ENCODE peak calls at places on chromosome 4, in five cellular contexts. M is PC-3, Q is left ventricle myocardium inferior, Z is IMR-90, U is tibial artery. S is an unnamed sample.
A peak's percentile ranks its signal among the peaks of the same experiment; 100 is the strongest.

GRCh38 chr4:113673450-113673849 is 88.1 kb downstream of the CAMK2D start:
- DNase-seq in Z (peak; percentile 54), Q (no peak), U (no peak), M (peak; percentile 53), S (peak; percentile 33)

GRCh38 chr4:72505314-72505744 is 63.7 kb downstream of the ADAMTS3 start:
- DNase-seq in U (peak; percentile 16), M (peak; percentile 73), Q (no peak), Z (peak; percentile 58), S (peak; percentile 23)

GRCh38 chr4:59994118-59994517 is 1206.0 kb upstream of the ADGRL3 start:
- DNase-seq in M (no peak), U (no peak), Q (peak; percentile 14), Z (no peak), S (no peak)

GRCh38 chr4:175509320-175509719 is 302.7 kb downstream of the GPM6A start:
- DNase-seq in Z (no peak), Q (no peak), U (no peak), M (peak; percentile 59), S (peak; percentile 24)

GRCh38 chr4:159705334-159705733 is 602.5 kb downstream of the RAPGEF2 start:
- DNase-seq in Q (no peak), M (no peak), U (no peak), Z (no peak), S (no peak)

GRCh38 chr4:76691767-76692689 is 205.9 kb downstream of the SOWAHB start:
- DNase-seq in U (no peak), M (no peak), Z (no peak), Q (no peak), S (no peak)

GRCh38 chr4:40564004-40564403 is 65.7 kb downstream of the RBM47 start:
- DNase-seq in U (peak; percentile 31), M (peak; percentile 58), Q (no peak), Z (no peak), S (no peak)

GRCh38 chr4:128480945-128481344 is 193.3 kb upstream of the PGRMC2 start:
- DNase-seq in M (no peak), Z (no peak), U (no peak), Q (no peak), S (no peak)

GRCh38 chr4:48778431-48779094 is 1.5 kb downstream of the FRYL start:
- DNase-seq in Z (peak; percentile 57), Q (no peak), M (peak; percentile 21), U (no peak), S (no peak)

GRCh38 chr4:78720994-78721677 is 55.0 kb upstream of the BMP2K start:
- DNase-seq in U (peak; percentile 23), Z (no peak), Q (peak; percentile 22), M (no peak), S (no peak)

GRCh38 chr4:160180206-160180605 is 1077.3 kb downstream of the RAPGEF2 start:
- DNase-seq in U (no peak), M (peak; percentile 55), Z (no peak), Q (no peak), S (no peak)

GRCh38 chr4:87527446-87528240 is 1.5 kb downstream of the SPARCL1 start:
- DNase-seq in U (no peak), Z (no peak), Q (peak; percentile 28), M (no peak), S (no peak)
- H3K4me3 ChIP-seq in U (peak overlapping the region; percentile 58), Z (no peak overlapping the region), Q (peak overlapping the region; percentile 63), M (no peak overlapping the region), S (no peak overlapping the region)

GRCh38 chr4:26303008-26303407 is 17.8 kb upstream of the RBPJ start:
- DNase-seq in Q (no peak), U (no peak), Z (no peak), M (no peak), S (no peak)
- H3K27me3 ChIP-seq in Q (no peaks in the 10 kb centered on the region), U (no peaks in the 10 kb centered on the region), Z (no peaks in the 10 kb centered on the region), M (no peaks in the 10 kb centered on the region), S (no peaks in the 10 kb centered on the region)

GRCh38 chr4:168408620-168409019 is 71.7 kb downstream of the DDX60L start:
- DNase-seq in M (peak; percentile 86), Z (peak; percentile 98), U (peak; percentile 58), Q (peak; percentile 48), S (no peak)

GRCh38 chr4:168411318-168412150 is 68.8 kb downstream of the DDX60L start:
- DNase-seq in Q (no peak), U (no peak), M (no peak), Z (peak; percentile 55), S (no peak)

GRCh38 chr4:168410681-168411080 is 69.6 kb downstream of the DDX60L start:
- DNase-seq in U (no peak), Z (no peak), M (no peak), Q (no peak), S (no peak)

DNA sequence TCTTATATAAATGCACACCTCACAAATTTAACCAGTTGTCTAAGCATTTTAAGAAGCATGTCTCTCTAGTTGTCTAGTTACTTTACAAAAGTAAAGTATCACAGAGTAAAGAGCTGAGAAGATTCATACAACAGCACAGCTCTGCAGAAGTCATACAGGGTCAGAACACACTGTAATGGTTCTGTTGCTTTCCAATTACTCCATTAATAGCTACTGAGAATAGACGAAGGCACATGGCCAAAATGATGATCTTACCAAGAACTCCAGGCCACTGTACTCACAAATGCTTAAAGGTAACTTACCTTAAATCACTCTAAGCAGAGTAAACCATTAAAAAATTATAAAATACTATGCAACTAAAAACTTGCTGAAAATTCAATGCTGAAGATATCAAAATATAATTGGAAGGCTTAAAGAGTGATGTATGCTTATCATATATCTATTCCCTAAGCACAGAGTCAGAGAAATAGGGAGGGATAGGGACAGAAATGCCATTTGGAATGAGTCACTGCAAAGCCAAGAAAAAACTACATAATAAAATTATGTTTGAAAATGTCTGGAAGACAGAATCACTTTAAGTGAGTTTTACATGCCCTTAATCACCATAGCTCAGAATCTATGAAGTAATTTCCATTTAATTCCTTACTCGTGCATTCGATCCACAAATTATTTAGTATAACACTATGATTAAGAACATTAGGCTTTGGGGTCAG is 71.0 kb downstream of the DDX60L start:
- DNase-seq in Q (no peak), M (peak; percentile 68), Z (peak; percentile 49), U (no peak), S (no peak)
- H3K27ac ChIP-seq in Q (peak overlapping the region; percentile 92), M (peak overlapping the region; percentile 80), Z (no peak overlapping the region), U (no peak overlapping the region), S (no peak overlapping the region)

GRCh38 chr4:80268936-80269335 is 2.5 kb downstream of the FGF5 start:
- DNase-seq in M (no peak), Q (no peak), Z (no peak), U (no peak), S (no peak)
- H3K4me3 ChIP-seq in M (peak overlapping the region; percentile 34), Q (no peak overlapping the region), Z (peak overlapping the region; percentile 63), U (no peak overlapping the region), S (no peak overlapping the region)

GRCh38 chr4:68613752-68614151 is 37.6 kb upstream of the UGT2B17 start:
- DNase-seq in M (no peak), Z (no peak), U (no peak), Q (no peak), S (no peak)

GRCh38 chr4:68617003-68617698 is 41.0 kb upstream of the UGT2B17 start:
- DNase-seq in Q (no peak), M (no peak), Z (no peak), U (no peak), S (no peak)

DNA sequence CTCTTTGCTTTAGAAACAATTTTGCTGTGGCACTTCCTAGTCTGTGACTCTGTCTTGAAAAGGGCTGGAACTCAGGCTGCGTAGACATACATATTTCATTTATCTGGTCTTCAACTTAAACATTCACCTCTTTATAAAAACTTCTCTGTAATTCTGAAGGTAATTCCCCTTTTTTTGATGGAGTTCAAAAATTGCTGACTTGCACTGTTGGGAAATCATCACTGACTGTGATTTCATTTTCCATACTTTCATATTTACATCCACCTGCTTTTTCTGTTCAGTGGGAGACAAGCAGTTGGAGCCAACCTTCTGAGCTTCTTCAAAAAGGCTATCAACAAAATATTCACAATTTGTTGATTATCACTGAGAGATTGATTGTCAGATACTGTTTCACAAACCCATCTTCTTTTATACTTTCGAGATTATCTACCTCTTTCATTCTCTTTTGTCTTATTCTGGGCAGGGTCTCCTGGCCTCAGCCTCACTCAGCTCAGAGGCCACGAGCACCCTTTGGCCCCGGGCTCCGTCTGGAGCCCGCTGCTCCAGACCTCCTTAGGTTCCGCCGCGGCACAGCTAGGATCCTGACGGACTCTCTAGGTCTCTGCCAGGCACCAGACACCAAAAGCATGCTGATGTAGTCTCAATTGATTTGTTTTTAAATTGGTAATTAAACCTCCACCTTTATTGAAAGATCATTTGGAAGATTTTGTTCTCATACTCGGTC is 39.7 kb upstream of the UGT2B17 start:
- DNase-seq in Z (no peak), U (no peak), M (no peak), Q (no peak), S (no peak)
- H3K27me3 ChIP-seq in Z (no peaks in the 10 kb centered on the region), U (no peaks in the 10 kb centered on the region), M (no peaks in the 10 kb centered on the region), Q (no peaks in the 10 kb centered on the region), S (no peaks in the 10 kb centered on the region)

DNA sequence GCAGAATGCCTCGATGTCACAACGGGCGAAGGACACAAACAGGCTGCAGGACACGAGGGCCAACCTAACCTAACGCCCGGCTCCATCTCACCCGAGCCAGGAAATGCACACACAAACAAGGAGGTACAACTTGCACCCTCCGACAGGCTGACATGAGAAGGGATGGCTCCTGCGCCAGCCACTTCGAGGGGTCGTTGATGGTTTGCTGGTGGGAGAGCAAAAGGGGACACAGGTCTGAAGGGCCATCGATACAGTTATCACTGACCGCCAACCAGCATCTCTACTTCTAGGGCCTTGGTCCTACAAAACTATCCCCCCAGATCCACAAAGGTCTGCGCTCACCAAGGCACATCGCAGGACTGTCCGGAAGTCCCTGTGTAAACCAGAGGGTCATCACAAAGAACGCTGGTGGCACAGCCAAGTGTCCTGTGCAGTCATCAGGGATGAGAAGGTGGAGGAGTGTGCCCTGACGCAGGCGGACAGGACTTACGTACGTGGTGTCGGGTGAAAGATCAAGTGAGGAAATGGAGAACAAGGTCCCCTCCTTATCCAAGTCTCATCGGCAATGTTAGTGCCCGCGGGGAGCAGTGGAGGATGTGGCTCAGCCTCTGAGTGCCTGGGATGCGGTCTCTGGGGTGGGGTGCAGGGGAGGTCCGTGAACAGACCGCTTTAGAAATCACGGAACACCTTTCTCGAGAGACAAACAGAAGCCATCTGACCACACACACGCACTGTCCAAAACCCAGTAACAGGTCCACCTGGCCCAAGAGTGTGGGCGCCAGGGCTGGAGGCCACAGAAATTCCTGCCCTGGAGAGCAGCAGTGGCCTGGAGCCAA is 7.0 kb downstream of the MXD4 start:
- DNase-seq in Z (no peak), Q (no peak), M (no peak), U (peak; percentile 19), S (no peak)
- H3K27ac ChIP-seq in Z (no peak overlapping the region), Q (peak overlapping the region; percentile 100), M (no peak overlapping the region), U (peak overlapping the region; percentile 95), S (no peak overlapping the region)

DNA sequence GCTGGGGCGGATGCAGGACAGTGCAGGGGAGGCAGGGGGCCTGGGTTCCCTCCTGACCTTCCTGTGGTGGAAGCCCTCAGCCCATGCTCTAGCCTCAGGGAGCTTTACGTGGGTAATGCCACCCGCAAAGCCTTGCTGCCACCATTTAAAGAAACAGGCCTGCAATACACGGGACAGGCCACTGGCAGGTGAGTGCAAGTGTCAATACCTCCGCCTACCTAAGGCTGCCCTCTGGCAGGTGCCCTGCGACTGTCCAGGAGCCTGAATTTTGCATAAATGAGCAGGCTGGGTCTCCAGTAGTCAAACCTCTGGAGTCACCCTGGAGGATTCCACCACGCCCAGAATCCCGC is 5.9 kb downstream of the CRMP1 start:
- DNase-seq in Q (no peak), Z (no peak), U (no peak), M (no peak), S (no peak)
- H3K4me3 ChIP-seq in Q (peak overlapping the region; percentile 71), Z (peak overlapping the region; percentile 49), U (no peak overlapping the region), M (no peak overlapping the region), S (peak overlapping the region; percentile 81)

S was measured in WERI-Rb-1.